ENCODE peak calls at places on chromosomes 13 and 19, in five cellular contexts. One of them, this sample, is unnamed.

GRCh38 chr19:3599776-3600183 is 6.9 kb downstream of the TBXA2R start:
- DNase-seq in NCI-H2171 treated with DMSO at 0.1 percent for 48 hours: no peak
- DNase-seq in AG09309: no peak
- DNase-seq in DMS153: no peak
- DNase-seq in kidney epithelial cell: no peak
- DNase-seq in this sample: no peak

GRCh38 chr19:1765904-1766799 is 12.8 kb downstream of the ONECUT3 start:
- DNase-seq in NCI-H2171 treated with DMSO at 0.1 percent for 48 hours: no peak
- DNase-seq in AG09309: no peak
- DNase-seq in DMS153: no peak
- DNase-seq in kidney epithelial cell: no peak
- DNase-seq in this sample: no peak

GRCh38 chr13:77084755-77085154 is 57.8 kb upstream of the FBXL3 start:
- DNase-seq in NCI-H2171 treated with DMSO at 0.1 percent for 48 hours: no peak
- DNase-seq in AG09309: no peak
- DNase-seq in DMS153: no peak
- DNase-seq in kidney epithelial cell: no peak
- DNase-seq in this sample: no peak

GRCh38 chr13:87674143-87674772 is 3.1 kb downstream of the SLITRK5 start:
- DNase-seq in NCI-H2171 treated with DMSO at 0.1 percent for 48 hours: no peak
- DNase-seq in AG09309: no peak
- DNase-seq in DMS153: no peak
- DNase-seq in kidney epithelial cell: no peak
- DNase-seq in this sample: peak

GRCh38 chr19:8445488-8446001 is 770 bp downstream of the HNRNPM start:
- DNase-seq in NCI-H2171 treated with DMSO at 0.1 percent for 48 hours: peak
- DNase-seq in AG09309: no peak
- DNase-seq in DMS153: no peak
- DNase-seq in kidney epithelial cell: no peak
- DNase-seq in this sample: peak

GRCh38 chr13:99354371-99354951 is 47.3 kb upstream of the GPR183 start:
- DNase-seq in NCI-H2171 treated with DMSO at 0.1 percent for 48 hours: no peak
- DNase-seq in AG09309: no peak
- DNase-seq in DMS153: no peak
- DNase-seq in kidney epithelial cell: no peak
- DNase-seq in this sample: no peak

GRCh38 chr13:100363874-100364273 is 224.7 kb downstream of the GGACT start:
- DNase-seq in NCI-H2171 treated with DMSO at 0.1 percent for 48 hours: no peak
- DNase-seq in AG09309: peak
- DNase-seq in DMS153: no peak
- DNase-seq in kidney epithelial cell: no peak
- DNase-seq in this sample: no peak

GRCh38 chr19:35845215-35846037 is 6.9 kb downstream of the NPHS1 start:
- DNase-seq in NCI-H2171 treated with DMSO at 0.1 percent for 48 hours: no peak
- DNase-seq in AG09309: no peak
- DNase-seq in DMS153: no peak
- DNase-seq in kidney epithelial cell: no peak
- DNase-seq in this sample: peak

GRCh38 chr19:6802336-6803035 is 30.0 kb downstream of the VAV1 start:
- DNase-seq in NCI-H2171 treated with DMSO at 0.1 percent for 48 hours: peak
- DNase-seq in AG09309: no peak
- DNase-seq in DMS153: peak
- DNase-seq in kidney epithelial cell: no peak
- DNase-seq in this sample: no peak

GRCh38 chr13:98406971-98407370 is 169.9 kb downstream of the STK24 start:
- DNase-seq in NCI-H2171 treated with DMSO at 0.1 percent for 48 hours: no peak
- DNase-seq in AG09309: no peak
- DNase-seq in DMS153: no peak
- DNase-seq in kidney epithelial cell: no peak
- DNase-seq in this sample: no peak

GRCh38 chr19:17741456-17741855 is 9.8 kb upstream of the FCHO1 start:
- DNase-seq in NCI-H2171 treated with DMSO at 0.1 percent for 48 hours: no peak
- DNase-seq in AG09309: no peak
- DNase-seq in DMS153: no peak
- DNase-seq in kidney epithelial cell: no peak
- DNase-seq in this sample: no peak

GRCh38 chr13:25095862-25096453 is at the start of gene PABPC3:
- DNase-seq in NCI-H2171 treated with DMSO at 0.1 percent for 48 hours: no peak
- DNase-seq in AG09309: no peak
- DNase-seq in DMS153: no peak
- DNase-seq in kidney epithelial cell: no peak
- DNase-seq in this sample: no peak

GRCh38 chr19:54418030-54418929 is 3.0 kb downstream of the TTYH1 start:
- DNase-seq in NCI-H2171 treated with DMSO at 0.1 percent for 48 hours: no peak
- DNase-seq in AG09309: no peak
- DNase-seq in DMS153: no peak
- DNase-seq in kidney epithelial cell: no peak
- DNase-seq in this sample: no peak

GRCh38 chr19:30667746-30668145 is 295.6 kb downstream of the ZNF536 start:
- DNase-seq in NCI-H2171 treated with DMSO at 0.1 percent for 48 hours: no peak
- DNase-seq in AG09309: no peak
- DNase-seq in DMS153: no peak
- DNase-seq in kidney epithelial cell: no peak
- DNase-seq in this sample: no peak

GRCh38 chr13:110944121-110944967 is 29.5 kb upstream of the ANKRD10 start:
- DNase-seq in NCI-H2171 treated with DMSO at 0.1 percent for 48 hours: peak
- DNase-seq in AG09309: peak
- DNase-seq in DMS153: peak
- DNase-seq in kidney epithelial cell: peak
- DNase-seq in this sample: peak

GRCh38 chr19:31128291-31128690 is 220.9 kb downstream of the TSHZ3 start:
- DNase-seq in NCI-H2171 treated with DMSO at 0.1 percent for 48 hours: no peak
- DNase-seq in AG09309: no peak
- DNase-seq in DMS153: no peak
- DNase-seq in kidney epithelial cell: no peak
- DNase-seq in this sample: no peak

GRCh38 chr13:26482451-26483197 is 74.9 kb upstream of the WASF3 start:
- DNase-seq in NCI-H2171 treated with DMSO at 0.1 percent for 48 hours: peak
- DNase-seq in AG09309: peak
- DNase-seq in DMS153: peak
- DNase-seq in kidney epithelial cell: no peak
- DNase-seq in this sample: peak

GRCh38 chr13:91247768-91248167 is 99.7 kb upstream of the MIR17HG start:
- DNase-seq in NCI-H2171 treated with DMSO at 0.1 percent for 48 hours: no peak
- DNase-seq in AG09309: no peak
- DNase-seq in DMS153: no peak
- DNase-seq in kidney epithelial cell: no peak
- DNase-seq in this sample: peak

GRCh38 chr13:74575729-74576125 is 441.5 kb upstream of the KLF12 start:
- DNase-seq in NCI-H2171 treated with DMSO at 0.1 percent for 48 hours: peak
- DNase-seq in AG09309: no peak
- DNase-seq in DMS153: peak
- DNase-seq in kidney epithelial cell: no peak
- DNase-seq in this sample: peak

GRCh38 chr13:112764028-112764427 is 74.2 kb downstream of the ATP11A start:
- DNase-seq in NCI-H2171 treated with DMSO at 0.1 percent for 48 hours: no peak
- DNase-seq in AG09309: no peak
- DNase-seq in DMS153: no peak
- DNase-seq in kidney epithelial cell: no peak
- DNase-seq in this sample: no peak

GRCh38 chr19:14459703-14460102 is 15.5 kb downstream of the PTGER1 start:
- DNase-seq in NCI-H2171 treated with DMSO at 0.1 percent for 48 hours: no peak
- DNase-seq in AG09309: no peak
- DNase-seq in DMS153: no peak
- DNase-seq in kidney epithelial cell: no peak
- DNase-seq in this sample: no peak

GRCh38 chr19:52274191-52274590 is 4.8 kb downstream of the ZNF766 start:
- DNase-seq in NCI-H2171 treated with DMSO at 0.1 percent for 48 hours: no peak
- DNase-seq in AG09309: no peak
- DNase-seq in DMS153: no peak
- DNase-seq in kidney epithelial cell: no peak
- DNase-seq in this sample: no peak

GRCh38 chr13:113533441-113533840 is 42.9 kb upstream of the DCUN1D2 start:
- DNase-seq in NCI-H2171 treated with DMSO at 0.1 percent for 48 hours: no peak
- DNase-seq in AG09309: no peak
- DNase-seq in DMS153: no peak
- DNase-seq in kidney epithelial cell: peak
- DNase-seq in this sample: no peak

GRCh38 chr19:36213793-36214387 is 575 bp downstream of the ZNF565 start:
- DNase-seq in NCI-H2171 treated with DMSO at 0.1 percent for 48 hours: no peak
- DNase-seq in AG09309: peak
- DNase-seq in DMS153: no peak
- DNase-seq in kidney epithelial cell: no peak
- DNase-seq in this sample: peak

GRCh38 chr19:41595258-41595889 is 19.4 kb downstream of the CEACAM21 start:
- DNase-seq in NCI-H2171 treated with DMSO at 0.1 percent for 48 hours: peak
- DNase-seq in AG09309: peak
- DNase-seq in DMS153: peak
- DNase-seq in kidney epithelial cell: peak
- DNase-seq in this sample: peak

GRCh38 chr13:47420568-47420967 is 523.7 kb upstream of the HTR2A start:
- DNase-seq in NCI-H2171 treated with DMSO at 0.1 percent for 48 hours: no peak
- DNase-seq in AG09309: no peak
- DNase-seq in DMS153: no peak
- DNase-seq in kidney epithelial cell: no peak
- DNase-seq in this sample: no peak

This sample was measured in NCI-H82.